ENCODE peak calls at places on chromosome X, in six cellular contexts. K is testis, S is mucosa of descending colon, H is heart left ventricle, J is adipocyte, V is GM12864. Y is an unnamed sample.

GRCh38 chrX:154986826-154987575 is 35.5 kb downstream of the F8 start:
- DNase-seq in J (peak), V (no peak), H (no peak), S (no peak), K (no peak), Y (no peak)

GRCh38 chrX:65407157-65407626 is 127.4 kb downstream of the LAS1L start:
- DNase-seq in J (no peak), H (no peak), V (no peak), K (no peak), S (peak), Y (no peak)

GRCh38 chrX:123859409-123859827 is 435 bp upstream of the XIAP start:
- DNase-seq in V (no peak), H (no peak), J (peak), S (peak), K (peak), Y (peak)

GRCh38 chrX:31679861-31680260 is 608.0 kb upstream of the FTHL17 start:
- DNase-seq in V (no peak), J (no peak), K (no peak), S (no peak), H (no peak), Y (no peak)

GRCh38 chrX:3811331-3812311 is 98.2 kb upstream of the PRKX start:
- DNase-seq in S (peak), V (peak), H (peak), J (peak), K (no peak), Y (no peak)

GRCh38 chrX:107674480-107675364 is 46.4 kb downstream of the PRPS1 start:
- DNase-seq in J (peak), H (peak), V (no peak), S (peak), K (peak), Y (no peak)

GRCh38 chrX:2828404-2829065 is at the start of gene GYG2:
- DNase-seq in K (no peak), H (no peak), S (peak), V (no peak), J (peak), Y (peak)

GRCh38 chrX:10103023-10103422 is 53.8 kb upstream of the CLCN4 start:
- DNase-seq in H (no peak), K (no peak), V (no peak), S (no peak), J (peak), Y (no peak)

GRCh38 chrX:69365755-69366154 is 138.4 kb upstream of the NALF2 start:
- DNase-seq in S (no peak), K (no peak), V (no peak), J (no peak), H (no peak), Y (no peak)

GRCh38 chrX:40155617-40156471 is 58.1 kb upstream of the BCOR start:
- DNase-seq in V (no peak), S (peak), H (no peak), K (no peak), J (no peak), Y (no peak)

GRCh38 chrX:119762718-119763117 is 4.3 kb downstream of the SOWAHD start:
- DNase-seq in H (no peak), S (no peak), J (peak), V (no peak), K (no peak), Y (no peak)

GRCh38 chrX:10007604-10008003 is 40.4 kb downstream of the CLDN34 start:
- DNase-seq in J (peak), H (no peak), V (no peak), S (no peak), K (no peak), Y (no peak)

GRCh38 chrX:115892056-115892708 is 278.4 kb upstream of the AGTR2 start:
- DNase-seq in V (no peak), H (no peak), S (peak), K (no peak), J (no peak), Y (peak)
- H3K4me3 ChIP-seq in V (no peak), H (peak), S (no peak), K (no peak), J (no peak), Y (peak)

GRCh38 chrX:23908219-23909003 is 605 bp downstream of the CXorf58 start:
- DNase-seq in K (no peak), S (no peak), V (no peak), J (no peak), H (no peak), Y (no peak)
- H3K4me3 ChIP-seq in K (peak), S (no peak), V (peak), J (peak), H (peak), Y (peak)

GRCh38 chrX:71254092-71254941 is at the start of gene ZMYM3:
- DNase-seq in J (peak), K (peak), H (peak), V (peak), S (peak), Y (peak)

GRCh38 chrX:71250856-71251255 is 3.1 kb downstream of the ZMYM3 start:
- DNase-seq in J (no peak), V (no peak), H (no peak), S (no peak), K (no peak), Y (no peak)

GRCh38 chrX:71251456-71251973 is 2.4 kb downstream of the ZMYM3 start:
- DNase-seq in S (no peak), H (no peak), K (no peak), V (no peak), J (peak), Y (no peak)

GRCh38 chrX:71253253-71254091 is 468 bp downstream of the ZMYM3 start:
- DNase-seq in H (peak), V (no peak), S (peak), K (peak), J (peak), Y (no peak)

DNA sequence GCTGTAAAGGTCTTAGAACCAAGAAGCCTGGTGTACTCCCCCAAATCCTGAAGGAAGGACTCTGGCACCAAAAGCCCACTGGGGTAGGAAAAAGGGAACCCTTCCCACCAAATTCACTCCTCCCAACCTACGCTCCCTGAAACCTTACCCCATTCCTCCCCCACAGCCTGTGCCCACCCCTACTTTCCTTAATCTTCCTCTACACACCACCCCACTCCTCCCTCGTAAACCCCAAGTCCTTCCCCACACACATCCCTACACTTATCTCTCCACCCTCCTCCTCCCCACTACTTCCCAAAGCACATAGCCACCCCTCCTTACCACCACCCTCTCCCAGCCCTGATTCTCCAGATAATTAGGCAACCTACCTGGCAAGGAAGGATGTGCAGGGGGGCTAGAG is 1.7 kb downstream of the ZMYM3 start:
- DNase-seq in S (no peak), V (no peak), H (no peak), J (no peak), K (no peak), Y (no peak)
- H3K4me3 ChIP-seq in S (no peak), V (no peak), H (no peak), J (no peak), K (no peak), Y (no peak)

GRCh38 chrX:1597345-1598020 is 6.1 kb downstream of the AKAP17A start:
- DNase-seq in V (no peak), K (no peak), S (no peak), H (no peak), J (no peak), Y (no peak)
- H3K4me3 ChIP-seq in V (no peak), K (no peak), S (no peak), H (no peak), J (no peak), Y (no peak)

GRCh38 chrX:38327775-38328081 is 419 bp upstream of the RPGR start:
- DNase-seq in H (no peak), V (no peak), S (no peak), K (no peak), J (no peak), Y (no peak)
- H3K4me3 ChIP-seq in H (peak), V (no peak), S (no peak), K (no peak), J (peak), Y (peak)

GRCh38 chrX:92270936-92271655 is 491.9 kb downstream of the PCDH11X start:
- DNase-seq in J (no peak), S (no peak), V (no peak), K (no peak), H (no peak), Y (no peak)
- H3K4me3 ChIP-seq in J (peak), S (no peak), V (no peak), K (no peak), H (no peak), Y (no peak)

Y was measured in right lobe of liver.